ENCODE peak calls at places on chromosomes 6 and 20, in four cellular contexts. N is GM12878, U is K562, I is HepG2. K is an unnamed sample.

GRCh38 chr6:165059032-165059431 is 250.4 kb downstream of the C6orf118 start:
- DNase-seq in I (no peak), U (no peak), N (no peak), K (no peak)

GRCh38 chr6:12957321-12958051 is 240.9 kb downstream of the PHACTR1 start:
- DNase-seq in N (no peak), U (no peak), I (no peak), K (no peak)

GRCh38 chr20:1646975-1647431 is 10.6 kb downstream of the SIRPG start:
- DNase-seq in U (no peak), N (no peak), I (no peak), K (no peak)

GRCh38 chr20:54103067-54103761 is 32.8 kb upstream of the BCAS1 start:
- DNase-seq in U (peak), N (no peak), I (peak), K (peak)

GRCh38 chr6:4041480-4041879 is 37.5 kb downstream of the FAM217A start:
- DNase-seq in U (no peak), N (no peak), I (no peak), K (no peak)

GRCh38 chr20:47126709-47127108 is 229.8 kb downstream of the ZMYND8 start:
- DNase-seq in U (no peak), N (no peak), I (no peak), K (no peak)

GRCh38 chr20:45461225-45461624 is 8.3 kb upstream of the WFDC2 start:
- DNase-seq in U (no peak), I (no peak), N (no peak), K (no peak)

GRCh38 chr6:129748212-129748900 is 38.4 kb upstream of the ARHGAP18 start:
- DNase-seq in U (peak), N (peak), I (peak), K (no peak)

GRCh38 chr20:63544958-63545516 is 2.5 kb downstream of the SRMS start:
- DNase-seq in U (no peak), I (no peak), N (no peak), K (no peak)

GRCh38 chr6:4732691-4733315 is 43.4 kb upstream of the CDYL start:
- DNase-seq in I (peak), N (no peak), U (peak), K (no peak)

GRCh38 chr6:129567374-129567773 is 142.6 kb downstream of the ARHGAP18 start:
- DNase-seq in N (no peak), U (peak), I (peak), K (peak)

GRCh38 chr6:30683980-30684338 is 2.5 kb downstream of the PPP1R18 start:
- DNase-seq in U (peak), N (no peak), I (no peak), K (no peak)

GRCh38 chr6:49269190-49269589 is 193.9 kb downstream of the MMUT start:
- DNase-seq in I (no peak), N (no peak), U (no peak), K (no peak)

GRCh38 chr6:128713461-128713860 is 169.5 kb upstream of the LAMA2 start:
- DNase-seq in N (no peak), U (no peak), I (no peak), K (no peak)

GRCh38 chr6:83853178-83853967 is at the start of gene RIPPLY2:
- DNase-seq in N (no peak), U (no peak), I (no peak), K (peak)

GRCh38 chr20:21280496-21281016 is 22.6 kb upstream of the XRN2 start:
- DNase-seq in I (peak), N (no peak), U (no peak), K (no peak)

GRCh38 chr6:14466278-14466677 is 348.7 kb downstream of the CD83 start:
- DNase-seq in I (no peak), U (no peak), N (no peak), K (no peak)

GRCh38 chr20:37821691-37822655 is 81.0 kb upstream of the VSTM2L start:
- DNase-seq in I (no peak), N (no peak), U (no peak), K (no peak)

GRCh38 chr6:107228754-107229153 is 113.4 kb upstream of the BEND3 start:
- DNase-seq in N (no peak), U (no peak), I (no peak), K (no peak)

GRCh38 chr6:39936857-39937256 is 2.6 kb upstream of the MOCS1 start:
- DNase-seq in I (no peak), N (no peak), U (no peak), K (no peak)

GRCh38 chr6:69084746-69085335 is 449.8 kb downstream of the ADGRB3 start:
- DNase-seq in N (no peak), I (no peak), U (no peak), K (no peak)

GRCh38 chr20:49486064-49486463 is 3.6 kb upstream of the KCNB1 start:
- DNase-seq in I (no peak), U (no peak), N (no peak), K (no peak)

GRCh38 chr20:13865825-13866351 is 81.1 kb downstream of the NDUFAF5 start:
- DNase-seq in I (no peak), U (no peak), N (no peak), K (no peak)

GRCh38 chr6:132648356-132648755 is 10.6 kb downstream of the TAAR1 start:
- DNase-seq in U (no peak), N (no peak), I (no peak), K (no peak)

GRCh38 chr6:170404697-170405096 is 98.1 kb downstream of the FAM120B start:
- DNase-seq in I (no peak), N (no peak), U (no peak), K (no peak)

GRCh38 chr20:60314727-60315126 is 356.5 kb downstream of the CDH26 start:
- DNase-seq in I (no peak), U (no peak), N (no peak), K (no peak)

GRCh38 chr6:130421567-130421966 is 55.8 kb downstream of the TMEM200A start:
- DNase-seq in N (no peak), U (no peak), I (no peak), K (no peak)

GRCh38 chr20:8693709-8694108 is 375.2 kb upstream of the PLCB4 start:
- DNase-seq in I (no peak), N (no peak), U (no peak), K (no peak)
- TF ChIP-seq SP1 in I (no peak), N (no peak), U (no peak), K (no peak)

GRCh38 chr6:151241853-151242252 is 2.1 kb downstream of the AKAP12 start:
- DNase-seq in N (no peak), U (no peak), I (no peak), K (no peak)

GRCh38 chr6:151239603-151240035 is at the start of gene AKAP12:
- DNase-seq in I (no peak), U (no peak), N (no peak), K (no peak)

GRCh38 chr6:151240861-151241642 is 1.3 kb downstream of the AKAP12 start:
- DNase-seq in I (no peak), N (no peak), U (no peak), K (peak)

GRCh38 chr6:151242420-151242841 is 2.7 kb downstream of the AKAP12 start:
- DNase-seq in I (no peak), U (no peak), N (no peak), K (no peak)

GRCh38 chr6:151240036-151240685 is 394 bp downstream of the AKAP12 start:
- DNase-seq in I (no peak), U (peak), N (no peak), K (peak)
- TF ChIP-seq FOXM1 in I (no peak), U (no peak), N (no peak), K (no peak)

DNA sequence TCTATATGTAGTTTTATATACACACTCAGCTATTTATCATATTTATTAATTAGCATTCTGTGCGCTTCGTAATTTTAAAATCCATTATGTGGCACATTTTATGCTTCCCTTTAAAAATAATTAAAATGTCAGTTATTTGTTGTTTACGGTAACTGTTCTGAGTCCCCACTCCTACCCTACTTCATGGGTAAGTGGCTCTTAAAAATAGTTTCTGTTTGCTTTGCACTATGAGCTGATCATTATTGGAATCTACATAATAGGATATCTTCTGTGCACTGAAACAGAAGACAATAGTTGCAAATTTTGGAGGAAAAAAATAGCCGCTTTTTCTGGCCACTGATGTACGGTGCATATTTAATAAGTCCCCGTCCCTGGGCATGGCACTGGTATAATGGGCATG is 25.2 kb downstream of the LCA5 start:
- DNase-seq in I (no peak), N (no peak), U (no peak), K (no peak)
- TF ChIP-seq BHLHE40 in I (no peak), N (no peak), U (no peak), K (no peak)

DNA sequence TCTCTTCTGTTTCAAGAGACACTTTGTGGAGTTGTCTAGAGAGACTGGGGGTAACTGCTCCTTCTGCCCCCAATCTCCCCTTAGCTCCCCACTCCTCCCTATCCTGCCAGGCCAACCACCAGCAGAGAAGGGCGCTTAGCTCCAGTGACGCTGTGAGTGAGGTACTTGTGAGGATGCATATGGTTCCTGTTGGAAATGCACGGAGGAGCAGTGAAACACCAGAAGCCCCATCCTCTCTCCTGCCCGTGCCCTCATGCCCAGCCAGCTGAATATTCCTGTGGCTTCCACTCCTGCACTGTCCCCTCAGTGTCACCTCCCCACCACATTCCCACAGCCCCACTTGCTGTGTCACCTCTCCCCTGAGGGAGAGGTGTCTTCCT is 11.9 kb downstream of the NT5E start:
- DNase-seq in U (no peak), I (no peak), N (no peak), K (no peak)
- TF ChIP-seq SP1 in U (no peak), I (no peak), N (no peak), K (no peak)

GRCh38 chr20:4720977-4721349 is 746 bp upstream of the PRND start:
- DNase-seq in U (no peak), N (no peak), I (no peak), K (no peak)
- TF ChIP-seq FOXM1 in U (no peak), N (no peak), I (no peak), K (no peak)